ENCODE peak calls at places on chromosomes 2 and 18, in five cellular contexts. W is tibial artery; Y is dorsolateral prefrontal cortex; Z is stimulated activated naive CD8-positive, alpha-beta T cell treated with anti-CD3 and anti-CD28 coated beads, Interleukin-15, Interleukin-2, amounts not matched to agents 100 U/mL and 50 U/mL, for 24 hours; T is non-pigmented ciliary epithelial cell. M is an unnamed sample.
A peak's percentile ranks its signal among the peaks of the same experiment; 100 is the strongest.

GRCh38 chr2:27735263-27735904 is 36.1 kb upstream of the MRPL33 start:
- DNase-seq in W (peak; percentile 80), Y (peak; percentile 69), Z (peak; percentile 74), T (no peak), M (peak; percentile 38)

GRCh38 chr2:68714866-68715265 is 19.7 kb upstream of the ARHGAP25 start:
- DNase-seq in W (peak; percentile 62), Y (no peak), Z (peak; percentile 51), T (no peak), M (no peak)

GRCh38 chr18:28725876-28726275 is 548.9 kb upstream of the CDH2 start:
- DNase-seq in W (no peak), Y (no peak), Z (no peak), T (no peak), M (no peak)

GRCh38 chr2:71129114-71129890 is 727 bp downstream of the MCEE start:
- DNase-seq in W (no peak), Y (no peak), Z (no peak), T (no peak), M (no peak)

GRCh38 chr2:96760986-96761832 is 507 bp downstream of the CNNM4 start:
- DNase-seq in W (peak; percentile 29), Y (no peak), Z (peak; percentile 37), T (no peak), M (no peak)

GRCh38 chr18:32893915-32894314 is 121.1 kb upstream of the KLHL14 start:
- DNase-seq in W (no peak), Y (no peak), Z (no peak), T (no peak), M (no peak)

GRCh38 chr2:172046080-172046678 is 39.1 kb upstream of the DLX1 start:
- DNase-seq in W (no peak), Y (no peak), Z (no peak), T (no peak), M (no peak)

GRCh38 chr2:28423856-28424605 is 31.4 kb downstream of the FOSL2 start:
- DNase-seq in W (no peak), Y (no peak), Z (peak; percentile 33), T (no peak), M (no peak)

GRCh38 chr2:171436307-171436706 is 2.3 kb downstream of the DCAF17 start:
- DNase-seq in W (no peak), Y (no peak), Z (no peak), T (peak; percentile 82), M (peak; percentile 51)

GRCh38 chr2:241767464-241768250 is 9.0 kb upstream of the GAL3ST2 start:
- DNase-seq in W (no peak), Y (peak; percentile 36), Z (peak; percentile 2), T (no peak), M (no peak)

GRCh38 chr2:241507430-241508239 is 749 bp downstream of the STK25 start:
- DNase-seq in W (peak; percentile 36), Y (peak; percentile 70), Z (peak; percentile 51), T (no peak), M (no peak)

GRCh38 chr18:79800353-79801180 is 2.8 kb downstream of the KCNG2 start:
- DNase-seq in W (no peak), Y (peak; percentile 38), Z (no peak), T (no peak), M (no peak)

GRCh38 chr2:174617120-174617519 is 19.5 kb upstream of the WIPF1 start:
- DNase-seq in W (no peak), Y (no peak), Z (peak; percentile 27), T (no peak), M (no peak)

GRCh38 chr2:50004667-50005066 is 850.4 kb upstream of the FSHR start:
- DNase-seq in W (no peak), Y (no peak), Z (no peak), T (no peak), M (no peak)

GRCh38 chr2:216426166-216426777 is 14.0 kb downstream of the SMARCAL1 start:
- DNase-seq in W (no peak), Y (no peak), Z (no peak), T (no peak), M (peak; percentile 17)

GRCh38 chr2:28233070-28233718 is 159.5 kb upstream of the FOSL2 start:
- DNase-seq in W (no peak), Y (no peak), Z (no peak), T (no peak), M (peak; percentile 12)

GRCh38 chr2:128115921-128116320 is 24.9 kb downstream of the UGGT1 start:
- DNase-seq in W (no peak), Y (no peak), Z (no peak), T (no peak), M (no peak)

GRCh38 chr2:180520206-180520605 is 460.2 kb upstream of the UBE2E3 start:
- DNase-seq in W (no peak), Y (no peak), Z (no peak), T (no peak), M (no peak)

GRCh38 chr2:235162544-235163197 is 210.9 kb downstream of the SH3BP4 start:
- DNase-seq in W (no peak), Y (no peak), Z (no peak), T (no peak), M (no peak)

GRCh38 chr18:35464731-35465728 is 32.7 kb downstream of the INO80C start:
- DNase-seq in W (no peak), Y (no peak), Z (no peak), T (no peak), M (no peak)

GRCh38 chr2:227460079-227460485 is 11.9 kb upstream of the AGFG1 start:
- DNase-seq in W (no peak), Y (no peak), Z (peak; percentile 83), T (no peak), M (peak; percentile 48)

GRCh38 chr18:79681484-79682387 is 2.1 kb downstream of the CTDP1 start:
- DNase-seq in W (no peak), Y (no peak), Z (peak; percentile 74), T (no peak), M (no peak)

GRCh38 chr18:21402272-21402671 is 160.2 kb downstream of the GREB1L start:
- DNase-seq in W (no peak), Y (no peak), Z (no peak), T (no peak), M (no peak)

GRCh38 chr2:157106950-157107349 is 150.6 kb upstream of the GALNT5 start:
- DNase-seq in W (no peak), Y (no peak), Z (no peak), T (no peak), M (no peak)

GRCh38 chr2:171889333-171889732 is 4.7 kb downstream of the SLC25A12 start:
- DNase-seq in W (no peak), Y (no peak), Z (no peak), T (no peak), M (no peak)

GRCh38 chr2:20617892-20618467 is 32.9 kb downstream of the HS1BP3 start:
- DNase-seq in W (peak; percentile 99), Y (peak; percentile 94), Z (no peak), T (peak; percentile 89), M (peak; percentile 100)

M was measured in skeletal muscle cell.